ENCODE peak calls at places on chromosomes 12 and 14, in eight cellular contexts. One of them, this sample, is unnamed.

GRCh38 chr14:38882533-38882932 is 220.5 kb downstream of the SEC23A start:
- DNase-seq in fibroblast of lung: peak; percentile 3
- DNase-seq in Peyer's patch: no peak
- DNase-seq in HL-60: no peak
- DNase-seq in transverse colon: no peak
- DNase-seq in AG04450: no peak
- DNase-seq in prostate gland: no peak
- DNase-seq in heart right ventricle: no peak
- DNase-seq in this sample: no peak

GRCh38 chr12:116054280-116054679 is 223.2 kb downstream of the MED13L start:
- DNase-seq in fibroblast of lung: no peak
- DNase-seq in Peyer's patch: no peak
- DNase-seq in HL-60: no peak
- DNase-seq in transverse colon: no peak
- DNase-seq in AG04450: no peak
- DNase-seq in prostate gland: no peak
- DNase-seq in heart right ventricle: no peak
- DNase-seq in this sample: no peak

GRCh38 chr12:13102481-13103195 is 829 bp downstream of the GSG1 start:
- DNase-seq in fibroblast of lung: peak; percentile 34
- DNase-seq in Peyer's patch: no peak
- DNase-seq in HL-60: no peak
- DNase-seq in transverse colon: no peak
- DNase-seq in AG04450: no peak
- DNase-seq in prostate gland: no peak
- DNase-seq in heart right ventricle: no peak
- DNase-seq in this sample: no peak

GRCh38 chr12:59637657-59638150 is 41.9 kb downstream of the SLC16A7 start:
- DNase-seq in fibroblast of lung: no peak
- DNase-seq in Peyer's patch: no peak
- DNase-seq in HL-60: no peak
- DNase-seq in transverse colon: no peak
- DNase-seq in AG04450: no peak
- DNase-seq in prostate gland: no peak
- DNase-seq in heart right ventricle: no peak
- DNase-seq in this sample: no peak

GRCh38 chr12:457676-458075 is 2.1 kb upstream of the B4GALNT3 start:
- DNase-seq in fibroblast of lung: no peak
- DNase-seq in Peyer's patch: no peak
- DNase-seq in HL-60: no peak
- DNase-seq in transverse colon: no peak
- DNase-seq in AG04450: no peak
- DNase-seq in prostate gland: no peak
- DNase-seq in heart right ventricle: no peak
- DNase-seq in this sample: no peak

GRCh38 chr12:110791589-110791988 is 48.9 kb upstream of the PPP1CC start:
- DNase-seq in fibroblast of lung: no peak
- DNase-seq in Peyer's patch: no peak
- DNase-seq in HL-60: no peak
- DNase-seq in transverse colon: no peak
- DNase-seq in AG04450: no peak
- DNase-seq in prostate gland: no peak
- DNase-seq in heart right ventricle: no peak
- DNase-seq in this sample: no peak

GRCh38 chr12:131604146-131604844 is 106.6 kb upstream of the SFSWAP start:
- DNase-seq in fibroblast of lung: no peak
- DNase-seq in Peyer's patch: peak; percentile 37
- DNase-seq in HL-60: no peak
- DNase-seq in transverse colon: peak; percentile 31
- DNase-seq in AG04450: no peak
- DNase-seq in prostate gland: no peak
- DNase-seq in heart right ventricle: no peak
- DNase-seq in this sample: no peak

GRCh38 chr12:30813741-30814687 is 59.3 kb upstream of the CAPRIN2 start:
- DNase-seq in fibroblast of lung: peak; percentile 13
- DNase-seq in Peyer's patch: no peak
- DNase-seq in HL-60: no peak
- DNase-seq in transverse colon: no peak
- DNase-seq in AG04450: no peak
- DNase-seq in prostate gland: no peak
- DNase-seq in heart right ventricle: no peak
- DNase-seq in this sample: no peak

GRCh38 chr12:128784030-128784770 is 39.6 kb downstream of the SLC15A4 start:
- DNase-seq in fibroblast of lung: peak; percentile 36
- DNase-seq in Peyer's patch: no peak
- DNase-seq in HL-60: no peak
- DNase-seq in transverse colon: no peak
- DNase-seq in AG04450: no peak
- DNase-seq in prostate gland: no peak
- DNase-seq in heart right ventricle: no peak
- DNase-seq in this sample: no peak

GRCh38 chr12:121992059-121992879 is 29.4 kb upstream of the BCL7A start:
- DNase-seq in fibroblast of lung: peak; percentile 99
- DNase-seq in Peyer's patch: peak; percentile 50
- DNase-seq in HL-60: no peak
- DNase-seq in transverse colon: no peak
- DNase-seq in AG04450: peak; percentile 92
- DNase-seq in prostate gland: peak; percentile 77
- DNase-seq in heart right ventricle: no peak
- DNase-seq in this sample: no peak

GRCh38 chr12:47808574-47809380 is 10.9 kb downstream of the HDAC7 start:
- DNase-seq in fibroblast of lung: no peak
- DNase-seq in Peyer's patch: peak; percentile 67
- DNase-seq in HL-60: no peak
- DNase-seq in transverse colon: peak; percentile 38
- DNase-seq in AG04450: no peak
- DNase-seq in prostate gland: no peak
- DNase-seq in heart right ventricle: no peak
- DNase-seq in this sample: no peak

GRCh38 chr12:100128509-100128908 is 14.2 kb downstream of the BLTP3B start:
- DNase-seq in fibroblast of lung: peak; percentile 50
- DNase-seq in Peyer's patch: no peak
- DNase-seq in HL-60: peak; percentile 83
- DNase-seq in transverse colon: peak; percentile 29
- DNase-seq in AG04450: no peak
- DNase-seq in prostate gland: no peak
- DNase-seq in heart right ventricle: peak; percentile 28
- DNase-seq in this sample: peak; percentile 31

GRCh38 chr12:76236640-76237039 is 111.6 kb downstream of the BBS10 start:
- DNase-seq in fibroblast of lung: peak; percentile 84
- DNase-seq in Peyer's patch: no peak
- DNase-seq in HL-60: no peak
- DNase-seq in transverse colon: no peak
- DNase-seq in AG04450: no peak
- DNase-seq in prostate gland: no peak
- DNase-seq in heart right ventricle: no peak
- DNase-seq in this sample: no peak

GRCh38 chr12:123916729-123917128 is 55.9 kb downstream of the CCDC92 start:
- DNase-seq in fibroblast of lung: peak; percentile 48
- DNase-seq in Peyer's patch: no peak
- DNase-seq in HL-60: no peak
- DNase-seq in transverse colon: no peak
- DNase-seq in AG04450: no peak
- DNase-seq in prostate gland: no peak
- DNase-seq in heart right ventricle: no peak
- DNase-seq in this sample: no peak

GRCh38 chr14:74474376-74474775 is 18.7 kb downstream of the NPC2 start:
- DNase-seq in fibroblast of lung: no peak
- DNase-seq in Peyer's patch: no peak
- DNase-seq in HL-60: no peak
- DNase-seq in transverse colon: no peak
- DNase-seq in AG04450: no peak
- DNase-seq in prostate gland: no peak
- DNase-seq in heart right ventricle: no peak
- DNase-seq in this sample: no peak
- H3K27ac ChIP-seq in fibroblast of lung: no peak overlapping the region
- H3K27ac ChIP-seq in Peyer's patch: no peak overlapping the region
- H3K27ac ChIP-seq in HL-60: no peak overlapping the region
- H3K27ac ChIP-seq in transverse colon: no peak overlapping the region
- H3K27ac ChIP-seq in AG04450: no peak overlapping the region
- H3K27ac ChIP-seq in prostate gland: no peak overlapping the region
- H3K27ac ChIP-seq in heart right ventricle: no peak overlapping the region
- H3K27ac ChIP-seq in this sample: no peak overlapping the region

GRCh38 chr12:107759410-107759809 is 1.5 kb downstream of the PRDM4 start:
- DNase-seq in fibroblast of lung: peak; percentile 85
- DNase-seq in Peyer's patch: no peak
- DNase-seq in HL-60: peak; percentile 50
- DNase-seq in transverse colon: peak; percentile 53
- DNase-seq in AG04450: peak; percentile 45
- DNase-seq in prostate gland: peak; percentile 22
- DNase-seq in heart right ventricle: no peak
- DNase-seq in this sample: peak; percentile 81

GRCh38 chr12:107761502-107761904 is 566 bp upstream of the PRDM4 start:
- DNase-seq in fibroblast of lung: no peak
- DNase-seq in Peyer's patch: no peak
- DNase-seq in HL-60: no peak
- DNase-seq in transverse colon: no peak
- DNase-seq in AG04450: no peak
- DNase-seq in prostate gland: no peak
- DNase-seq in heart right ventricle: peak; percentile 4
- DNase-seq in this sample: no peak

GRCh38 chr12:107762874-107763273 is 1.9 kb upstream of the PRDM4 start:
- DNase-seq in fibroblast of lung: no peak
- DNase-seq in Peyer's patch: no peak
- DNase-seq in HL-60: no peak
- DNase-seq in transverse colon: no peak
- DNase-seq in AG04450: no peak
- DNase-seq in prostate gland: no peak
- DNase-seq in heart right ventricle: no peak
- DNase-seq in this sample: no peak

GRCh38 chr12:107760207-107760816 is 625 bp downstream of the PRDM4 start:
- DNase-seq in fibroblast of lung: peak; percentile 16
- DNase-seq in Peyer's patch: peak; percentile 50
- DNase-seq in HL-60: no peak
- DNase-seq in transverse colon: peak; percentile 42
- DNase-seq in AG04450: no peak
- DNase-seq in prostate gland: peak; percentile 23
- DNase-seq in heart right ventricle: peak; percentile 6
- DNase-seq in this sample: peak; percentile 56

DNA sequence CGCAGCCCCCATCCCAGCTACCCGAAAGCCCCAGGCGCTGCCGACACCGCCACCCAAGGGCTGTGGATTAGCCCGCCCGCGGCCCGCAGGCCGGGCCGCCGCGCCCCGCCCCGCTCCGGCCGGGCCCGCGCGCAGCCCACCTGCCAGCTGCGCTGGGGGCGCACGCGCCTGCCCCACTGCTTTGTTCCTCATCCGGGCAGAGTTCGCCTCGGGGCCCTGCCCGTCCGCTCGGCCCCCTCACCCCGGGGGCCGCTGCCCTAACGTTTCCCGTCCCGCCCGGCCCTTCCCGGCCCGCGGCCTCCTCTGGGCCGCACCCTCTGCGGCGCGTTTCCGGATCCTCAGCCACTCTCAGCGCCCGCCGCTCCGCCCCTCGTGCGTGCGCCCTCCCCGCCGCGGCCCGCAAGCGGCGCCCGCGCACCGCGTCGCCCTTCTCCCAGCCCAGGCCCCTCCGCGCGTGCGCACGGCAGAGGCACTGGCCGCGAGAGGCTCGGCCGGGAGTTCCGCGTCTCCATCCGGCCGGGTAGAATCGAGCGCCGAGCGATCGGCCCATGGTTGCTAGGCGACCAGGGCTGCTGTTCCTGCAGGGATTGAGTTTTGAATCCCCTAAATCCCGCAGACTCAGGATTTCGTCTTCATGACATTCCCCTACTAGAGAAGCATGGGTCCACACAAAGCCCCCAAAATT is at the start of gene PRDM4:
- DNase-seq in fibroblast of lung: peak; percentile 92
- DNase-seq in Peyer's patch: peak; percentile 89
- DNase-seq in HL-60: peak; percentile 88
- DNase-seq in transverse colon: peak; percentile 95
- DNase-seq in AG04450: peak; percentile 82
- DNase-seq in prostate gland: peak; percentile 91
- DNase-seq in heart right ventricle: peak; percentile 93
- DNase-seq in this sample: peak; percentile 91
- TF ChIP-seq CTCF in fibroblast of lung: no peak
- TF ChIP-seq CTCF in Peyer's patch: peak; percentile 51
- TF ChIP-seq CTCF in HL-60: peak; percentile 3
- TF ChIP-seq CTCF in transverse colon: peak; percentile 37
- TF ChIP-seq CTCF in AG04450: no peak
- TF ChIP-seq CTCF in prostate gland: peak; percentile 66
- TF ChIP-seq CTCF in heart right ventricle: peak; percentile 31
- TF ChIP-seq CTCF in this sample: no peak

DNA sequence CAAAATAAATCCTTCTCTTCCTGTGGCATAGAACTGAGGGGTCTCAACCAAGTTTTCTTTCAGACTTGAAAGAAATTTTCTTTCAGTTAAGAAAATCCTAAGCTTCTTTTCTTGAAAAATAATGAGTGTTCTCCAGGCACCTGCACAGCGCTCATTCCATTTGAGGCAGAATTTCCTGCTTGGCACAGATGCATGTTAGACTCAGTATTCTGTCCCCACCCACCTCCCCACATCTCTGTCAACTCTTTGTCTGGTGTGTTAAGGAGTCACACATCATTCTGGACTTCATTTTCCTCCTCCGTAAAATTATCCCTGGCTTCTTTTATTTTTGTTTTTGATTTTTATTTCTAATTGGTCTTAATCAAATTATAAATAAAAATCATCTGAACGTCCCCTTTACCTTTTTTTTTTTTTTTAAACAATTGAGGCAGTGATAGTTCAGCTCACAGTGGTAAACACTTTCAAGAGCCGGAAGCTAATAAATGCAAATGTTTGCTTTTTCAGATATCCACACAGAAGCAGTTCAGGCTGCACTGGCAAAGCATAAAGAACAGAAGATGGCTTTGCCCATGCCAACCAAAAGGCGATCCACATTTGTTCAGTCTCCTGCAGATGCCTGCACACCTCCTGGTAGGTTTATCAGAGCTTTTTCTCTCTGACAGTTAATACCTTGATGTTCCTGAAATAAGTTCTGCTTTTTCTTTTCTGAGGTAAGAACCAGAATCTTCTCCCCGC is 104.0 kb upstream of the ATF1 start:
- DNase-seq in fibroblast of lung: no peak
- DNase-seq in Peyer's patch: no peak
- DNase-seq in HL-60: no peak
- DNase-seq in transverse colon: peak; percentile 19
- DNase-seq in AG04450: no peak
- DNase-seq in prostate gland: peak; percentile 44
- DNase-seq in heart right ventricle: no peak
- DNase-seq in this sample: peak; percentile 57
- H3K27ac ChIP-seq in fibroblast of lung: no peak overlapping the region
- H3K27ac ChIP-seq in Peyer's patch: no peak overlapping the region
- H3K27ac ChIP-seq in HL-60: no peak overlapping the region
- H3K27ac ChIP-seq in transverse colon: peak overlapping the region; percentile 51
- H3K27ac ChIP-seq in AG04450: no peak overlapping the region
- H3K27ac ChIP-seq in prostate gland: peak overlapping the region; percentile 17
- H3K27ac ChIP-seq in heart right ventricle: no peak overlapping the region
- H3K27ac ChIP-seq in this sample: peak overlapping the region; percentile 23

DNA sequence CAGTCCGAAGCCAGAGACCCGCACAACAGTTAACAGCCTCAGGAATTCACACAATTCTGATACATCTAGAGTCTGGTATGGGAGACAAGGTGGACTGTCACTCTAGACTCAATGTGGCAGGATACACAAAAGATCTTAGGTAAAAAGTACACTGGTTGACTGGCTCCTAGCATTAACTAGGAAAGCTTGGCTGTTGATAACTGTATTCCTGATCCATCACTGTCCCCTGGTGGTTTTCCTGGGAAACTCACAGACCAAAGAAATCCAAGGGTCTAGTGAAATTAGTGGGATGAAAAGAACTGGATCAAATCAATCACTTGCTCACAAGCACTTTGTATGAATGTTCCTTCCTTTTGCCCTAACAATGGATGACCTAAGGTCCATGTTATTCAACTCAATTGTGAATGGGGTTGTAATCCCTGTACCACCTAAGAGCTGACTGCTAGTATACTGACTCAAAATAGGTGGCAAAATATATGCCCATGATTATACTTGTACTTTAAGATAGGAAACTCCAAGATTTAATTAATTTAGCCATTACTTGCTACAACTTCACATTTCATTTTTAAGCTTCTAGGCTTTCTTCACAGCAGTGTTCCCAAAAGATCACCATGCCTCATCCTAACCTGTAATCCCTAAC is 14.0 kb downstream of the NPC2 start:
- DNase-seq in fibroblast of lung: no peak
- DNase-seq in Peyer's patch: no peak
- DNase-seq in HL-60: no peak
- DNase-seq in transverse colon: no peak
- DNase-seq in AG04450: no peak
- DNase-seq in prostate gland: no peak
- DNase-seq in heart right ventricle: no peak
- DNase-seq in this sample: no peak
- TF ChIP-seq CTCF in fibroblast of lung: peak; percentile 71
- TF ChIP-seq CTCF in Peyer's patch: peak; percentile 34
- TF ChIP-seq CTCF in HL-60: no peak
- TF ChIP-seq CTCF in transverse colon: peak; percentile 42
- TF ChIP-seq CTCF in AG04450: peak; percentile 95
- TF ChIP-seq CTCF in prostate gland: peak; percentile 64
- TF ChIP-seq CTCF in heart right ventricle: peak; percentile 63
- TF ChIP-seq CTCF in this sample: no peak

This sample was measured in colonic mucosa.